ENCODE peak calls at places on chromosomes 13 and 19, in four cellular contexts. C, B, D and Y are unnamed samples.

GRCh38 chr19:5691205-5691929 is 1.3 kb downstream of the RPL36 start:
- DNase-seq in D (peak; percentile 73), C (peak; percentile 35), B (peak; percentile 53), Y (peak; percentile 84)

GRCh38 chr13:24145231-24145630 is 15.3 kb upstream of the SPATA13 start:
- DNase-seq in C (no peak), B (no peak), D (no peak), Y (no peak)

GRCh38 chr13:32472194-32472621 is 44.3 kb upstream of the N4BP2L1 start:
- DNase-seq in C (no peak), B (peak; percentile 35), D (no peak), Y (no peak)

GRCh38 chr13:106499905-106500304 is 35.6 kb downstream of the EFNB2 start:
- DNase-seq in B (no peak), D (no peak), C (no peak), Y (no peak)

GRCh38 chr13:54573186-54573585 is 1544.6 kb downstream of the OLFM4 start:
- DNase-seq in D (no peak), C (no peak), B (no peak), Y (no peak)

GRCh38 chr13:93727301-93728141 is 500.9 kb downstream of the GPC6 start:
- DNase-seq in D (no peak), B (peak; percentile 51), C (no peak), Y (no peak)

GRCh38 chr19:11338164-11338563 is 1.3 kb downstream of the RAB3D start:
- DNase-seq in C (no peak), B (no peak), D (no peak), Y (no peak)

GRCh38 chr13:76868451-76868850 is 17.8 kb downstream of the KCTD12 start:
- DNase-seq in D (no peak), C (no peak), B (no peak), Y (no peak)

GRCh38 chr13:30978981-30979956 is 46.8 kb downstream of the TEX26 start:
- DNase-seq in B (no peak), D (no peak), C (peak; percentile 18), Y (peak; percentile 49)

GRCh38 chr13:69857188-69857821 is 250.3 kb upstream of the ATXN8OS start:
- DNase-seq in D (no peak), B (peak; percentile 53), C (no peak), Y (no peak)

GRCh38 chr19:56667311-56667870 is 4.2 kb downstream of the ZNF835 start:
- DNase-seq in B (no peak), D (no peak), C (no peak), Y (no peak)

GRCh38 chr19:50626796-50627195 is 12.9 kb downstream of the SYT3 start:
- DNase-seq in D (no peak), C (no peak), B (no peak), Y (no peak)

GRCh38 chr19:45451181-45451849 is 16.5 kb upstream of the FOSB start:
- DNase-seq in B (peak; percentile 50), D (peak; percentile 41), C (no peak), Y (peak; percentile 44)

GRCh38 chr13:98681017-98681416 is 71.5 kb downstream of the SLC15A1 start:
- DNase-seq in D (no peak), C (no peak), B (peak; percentile 45), Y (no peak)

GRCh38 chr13:106156468-106156867 is 379.0 kb downstream of the EFNB2 start:
- DNase-seq in D (no peak), C (no peak), B (peak; percentile 89), Y (no peak)

GRCh38 chr19:8697671-8698432 is 743 bp downstream of the ACTL9 start:
- DNase-seq in B (no peak), D (no peak), C (no peak), Y (no peak)

GRCh38 chr13:30924321-30924720 is 8.1 kb upstream of the TEX26 start:
- DNase-seq in B (no peak), D (no peak), C (no peak), Y (no peak)

GRCh38 chr13:80341771-80342271 is 895 bp upstream of the SPRY2 start:
- DNase-seq in C (peak; percentile 27), B (peak; percentile 56), D (peak; percentile 49), Y (peak; percentile 69)

GRCh38 chr13:110368408-110368807 is 61.3 kb downstream of the COL4A2 start:
- DNase-seq in B (no peak), D (no peak), C (no peak), Y (no peak)

GRCh38 chr19:55117063-55117635 is 288 bp downstream of the PPP1R12C start:
- DNase-seq in B (peak; percentile 62), D (no peak), C (no peak), Y (peak; percentile 65)

GRCh38 chr13:24220086-24220703 is 59.7 kb downstream of the SPATA13 start:
- DNase-seq in C (peak; percentile 64), D (peak; percentile 83), B (peak; percentile 94), Y (no peak)

GRCh38 chr13:46846736-46847135 is 49.8 kb upstream of the ESD start:
- DNase-seq in B (no peak), D (no peak), C (no peak), Y (no peak)

GRCh38 chr19:58356236-58356970 is 3.1 kb upstream of the A1BG start:
- DNase-seq in B (no peak), C (no peak), D (no peak), Y (peak; percentile 55)

GRCh38 chr13:91347996-91348905 is 764 bp downstream of the MIR17HG start:
- DNase-seq in B (peak; percentile 71), C (no peak), D (peak; percentile 42), Y (peak; percentile 70)

GRCh38 chr19:7632340-7633203 is 947 bp downstream of the PCP2 start:
- DNase-seq in C (no peak), B (no peak), D (no peak), Y (no peak)

GRCh38 chr13:72431981-72432617 is 295.3 kb downstream of the MZT1 start:
- DNase-seq in D (no peak), B (peak; percentile 7), C (no peak), Y (no peak)

GRCh38 chr13:93217701-93218100 is 8.9 kb upstream of the GPC6 start:
- DNase-seq in C (no peak), B (no peak), D (no peak), Y (no peak)

GRCh38 chr19:45901912-45902650 is at the start of gene MYPOP:
- DNase-seq in C (peak; percentile 42), B (peak; percentile 25), D (no peak), Y (peak; percentile 37)

GRCh38 chr13:98313938-98314292 is 136.8 kb upstream of the RNF113B start:
- DNase-seq in B (no peak), D (peak; percentile 77), C (no peak), Y (no peak)

GRCh38 chr19:55103190-55103589 is 14.2 kb downstream of the PPP1R12C start:
- DNase-seq in D (no peak), B (no peak), C (no peak), Y (no peak)

GRCh38 chr13:34420975-34421719 is 520.9 kb upstream of the NBEA start:
- DNase-seq in B (no peak), C (no peak), D (no peak), Y (no peak)

GRCh38 chr19:56566904-56567273 is 379 bp upstream of the ZNF470 start:
- DNase-seq in B (peak; percentile 59), C (peak; percentile 34), D (peak; percentile 24), Y (peak; percentile 77)